ENCODE peak calls at places on chromosome 5, in six cellular contexts. O is sigmoid colon, X is HCT116, P is breast epithelium, W is GM12878, B is stomach. A is an unnamed sample.

GRCh38 chr5:84406111-84406510 is 21.4 kb upstream of the EDIL3 start:
- DNase-seq in O (no peak), X (no peak), P (no peak), W (no peak), B (no peak), A (no peak)

GRCh38 chr5:102296229-102296817 is at the start of gene SLCO4C1:
- DNase-seq in O (peak; percentile 72), X (no peak), P (peak; percentile 70), W (peak; percentile 57), B (peak; percentile 69), A (peak; percentile 22)

GRCh38 chr5:76422742-76423141 is 19.7 kb downstream of the IQGAP2 start:
- DNase-seq in O (no peak), X (no peak), P (no peak), W (no peak), B (no peak), A (no peak)

GRCh38 chr5:180787711-180788431 is 14.7 kb downstream of the MGAT1 start:
- DNase-seq in O (peak; percentile 62), X (no peak), P (no peak), W (no peak), B (no peak), A (no peak)

GRCh38 chr5:14265574-14265973 is 122.4 kb downstream of the TRIO start:
- DNase-seq in O (no peak), X (peak; percentile 74), P (no peak), W (no peak), B (no peak), A (no peak)

GRCh38 chr5:132293992-132294727 is at the start of gene SLC22A4:
- DNase-seq in O (peak; percentile 98), X (peak; percentile 87), P (peak; percentile 89), W (no peak), B (peak; percentile 80), A (peak; percentile 90)

GRCh38 chr5:64505769-64506566 is at the start of gene RGS7BP:
- DNase-seq in O (no peak), X (no peak), P (no peak), W (no peak), B (peak; percentile 29), A (peak; percentile 26)

GRCh38 chr5:31993182-31993961 is 180.7 kb downstream of the GOLPH3 start:
- DNase-seq in O (no peak), X (no peak), P (no peak), W (no peak), B (no peak), A (no peak)

GRCh38 chr5:133977161-133977787 is 8.8 kb upstream of the C5orf15 start:
- DNase-seq in O (no peak), X (no peak), P (no peak), W (peak; percentile 34), B (peak; percentile 37), A (no peak)

GRCh38 chr5:115575167-115576070 is 26.9 kb downstream of the TICAM2 start:
- DNase-seq in O (no peak), X (no peak), P (no peak), W (no peak), B (no peak), A (no peak)

DNA sequence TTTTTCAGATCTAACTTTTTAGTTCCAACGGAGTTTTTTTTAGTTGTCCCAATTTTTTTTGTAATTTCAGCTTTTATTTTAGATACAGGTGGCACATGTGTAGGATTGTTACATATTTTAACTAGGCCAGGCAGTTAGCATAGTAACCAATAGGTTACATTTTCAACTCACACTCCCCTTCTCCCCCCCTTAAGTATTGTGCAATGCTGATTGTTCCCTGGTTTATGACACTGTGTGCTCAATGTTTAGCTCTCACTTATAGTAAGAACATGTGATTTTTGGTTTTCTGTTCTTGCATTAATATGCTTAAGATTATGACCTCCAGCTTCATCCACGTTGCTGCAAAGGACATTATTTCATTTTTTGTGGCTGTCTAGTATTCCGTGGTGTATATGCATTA is 503.2 kb downstream of the CDH9 start:
- DNase-seq in O (no peak), X (no peak), P (no peak), W (no peak), B (no peak), A (no peak)
- H3K4me3 ChIP-seq in O (no peak overlapping the region), X (no peak overlapping the region), P (no peak overlapping the region), W (no peak overlapping the region), B (no peak overlapping the region), A (no peak overlapping the region)

GRCh38 chr5:35050541-35051126 is 2.9 kb upstream of the AGXT2 start:
- DNase-seq in O (no peak), X (no peak), P (no peak), W (no peak), B (no peak), A (no peak)
- TF ChIP-seq POLR2AphosphoS5 in O (no peak), X (no peak), P (no peak), W (no peak), B (no peak), A (no peak)

DNA sequence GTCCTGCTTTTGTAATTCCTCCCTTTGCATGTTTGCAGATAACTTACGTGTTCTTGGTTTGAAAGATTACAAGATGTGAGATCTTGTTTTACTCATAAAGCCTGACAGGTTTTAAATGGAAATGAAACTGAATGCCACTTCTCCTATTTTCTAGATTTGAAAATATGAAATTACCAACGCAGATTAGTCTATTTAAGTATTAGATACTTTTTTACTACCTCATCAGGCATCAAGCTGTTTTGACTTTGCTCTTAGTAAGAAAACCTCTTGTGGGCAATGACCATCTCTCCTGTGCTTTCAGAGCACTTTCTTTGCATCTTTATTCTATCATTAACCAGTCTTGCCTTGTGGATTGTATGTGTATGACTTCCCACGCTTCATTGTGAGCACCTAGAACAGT is 3.5 kb downstream of the DMXL1 start:
- DNase-seq in O (no peak), X (no peak), P (no peak), W (peak; percentile 57), B (no peak), A (no peak)
- H3K4me3 ChIP-seq in O (no peak overlapping the region), X (no peak overlapping the region), P (no peak overlapping the region), W (peak overlapping the region; percentile 79), B (no peak overlapping the region), A (peak overlapping the region; percentile 91)

GRCh38 chr5:141880961-141881801 is 3.0 kb upstream of the PCDH1 start:
- DNase-seq in O (no peak), X (no peak), P (no peak), W (peak; percentile 40), B (no peak), A (no peak)
- TF ChIP-seq POLR2AphosphoS5 in O (no peak), X (no peak), P (no peak), W (no peak), B (no peak), A (no peak)

GRCh38 chr5:38648703-38649291 is 92.4 kb upstream of the LIFR start:
- DNase-seq in O (no peak), X (no peak), P (no peak), W (no peak), B (no peak), A (no peak)

GRCh38 chr5:38651806-38652205 is 95.4 kb upstream of the LIFR start:
- DNase-seq in O (no peak), X (no peak), P (no peak), W (no peak), B (no peak), A (no peak)

GRCh38 chr5:38653389-38653788 is 96.9 kb upstream of the LIFR start:
- DNase-seq in O (no peak), X (no peak), P (no peak), W (no peak), B (no peak), A (no peak)

GRCh38 chr5:38655691-38656090 is 99.2 kb upstream of the LIFR start:
- DNase-seq in O (no peak), X (no peak), P (no peak), W (no peak), B (no peak), A (no peak)

GRCh38 chr5:38650540-38651275 is 94.3 kb upstream of the LIFR start:
- DNase-seq in O (no peak), X (no peak), P (no peak), W (no peak), B (no peak), A (no peak)
- H3K4me3 ChIP-seq in O (no peak overlapping the region), X (peak overlapping the region; percentile 50), P (peak overlapping the region; percentile 2), W (no peak overlapping the region), B (peak overlapping the region; percentile 10), A (no peak overlapping the region)